ENCODE peak calls at places on chromosomes 13 and 19, in four cellular contexts. N, Z, Y and B are unnamed samples. For H3K4me1 and H3F3A, the result is how much of the 10 kb centered on the place peaks cover.

GRCh38 chr19:2145831-2146241 is 5.5 kb downstream of the AP3D1 start:
- DNase-seq in Y (no peak), Z (peak), N (no peak), B (no peak)

GRCh38 chr13:78660130-78660857 is 1.3 kb upstream of the OBI1 start:
- DNase-seq in Z (no peak), N (no peak), Y (peak), B (no peak)

GRCh38 chr19:45814851-45815481 is at the start of gene RSPH6A:
- DNase-seq in Z (no peak), N (no peak), Y (peak), B (no peak)

GRCh38 chr13:34533941-34534340 is 408.1 kb upstream of the NBEA start:
- DNase-seq in Z (no peak), N (no peak), Y (no peak), B (no peak)

GRCh38 chr19:45254044-45254531 is 3.0 kb downstream of the MARK4 start:
- DNase-seq in Y (peak), N (no peak), Z (peak), B (no peak)

GRCh38 chr19:45800009-45800553 is 7.4 kb upstream of the DMWD start:
- DNase-seq in Y (no peak), Z (peak), N (no peak), B (peak)

GRCh38 chr13:65854431-65854830 is 1375.7 kb downstream of the PCDH9 start:
- DNase-seq in Y (no peak), Z (no peak), N (no peak), B (no peak)

GRCh38 chr19:869245-870177 is 10.0 kb downstream of the CFD start:
- DNase-seq in N (peak), Y (no peak), Z (peak), B (peak)

GRCh38 chr13:110592670-110593069 is 22.7 kb upstream of the NAXD start:
- DNase-seq in N (no peak), Y (no peak), Z (peak), B (no peak)

GRCh38 chr13:111121421-111121820 is 6.3 kb downstream of the ARHGEF7 start:
- DNase-seq in Y (no peak), Z (no peak), N (no peak), B (no peak)

GRCh38 chr13:29428310-29428991 is 167.0 kb downstream of the SLC7A1 start:
- DNase-seq in N (no peak), Y (peak), Z (peak), B (no peak)

GRCh38 chr19:45403781-45404556 is 900 bp downstream of the PPP1R13L start:
- DNase-seq in Z (peak), Y (peak), N (peak), B (peak)

GRCh38 chr13:40987606-40988280 is 31.4 kb downstream of the ELF1 start:
- DNase-seq in Y (no peak), Z (peak), N (no peak), B (no peak)

GRCh38 chr13:109672545-109672944 is 113.8 kb downstream of the IRS2 start:
- DNase-seq in Z (no peak), Y (no peak), N (no peak), B (no peak)

GRCh38 chr13:99124695-99125334 is 75.8 kb upstream of the UBAC2 start:
- DNase-seq in Y (no peak), Z (peak), N (peak), B (peak)

GRCh38 chr13:41614671-41615519 is 157.5 kb downstream of the RGCC start:
- DNase-seq in Z (peak), N (peak), Y (no peak), B (no peak)

GRCh38 chr19:7391218-7391670 is 42.5 kb downstream of the ARHGEF18 start:
- DNase-seq in Y (no peak), N (peak), Z (no peak), B (peak)

GRCh38 chr13:90526711-90527110 is 820.8 kb upstream of the MIR17HG start:
- DNase-seq in Z (no peak), N (no peak), Y (no peak), B (no peak)

GRCh38 chr13:108494991-108495661 is 134.3 kb upstream of the MYO16 start:
- DNase-seq in N (no peak), Y (peak), Z (no peak), B (no peak)

GRCh38 chr19:10295847-10296591 is 6.3 kb downstream of the ICAM5 start:
- DNase-seq in Z (peak), Y (peak), N (no peak), B (no peak)

GRCh38 chr13:38641164-38641948 is 45.5 kb upstream of the FREM2 start:
- DNase-seq in Y (peak), Z (peak), N (peak), B (no peak)

GRCh38 chr13:20525601-20526544 is at the start of gene CRYL1:
- DNase-seq in Y (peak), N (peak), Z (peak), B (peak)

GRCh38 chr13:112733661-112734379 is 44.0 kb downstream of the ATP11A start:
- DNase-seq in Z (no peak), N (no peak), Y (peak), B (no peak)

GRCh38 chr19:19275166-19275565 is 2.1 kb upstream of the TM6SF2 start:
- DNase-seq in N (no peak), Y (no peak), Z (no peak), B (no peak)

GRCh38 chr13:22428188-22428828 is 752.5 kb upstream of the SGCG start:
- DNase-seq in N (no peak), Z (no peak), Y (no peak), B (no peak)

GRCh38 chr19:16368385-16369305 is 44.0 kb downstream of the KLF2 start:
- DNase-seq in Z (no peak), N (no peak), Y (no peak), B (no peak)

GRCh38 chr19:33796164-33797100 is at the start of gene KCTD15:
- DNase-seq in Z (peak), N (peak), Y (peak), B (peak)

GRCh38 chr19:4717966-4718701 is 5.5 kb downstream of the DPP9 start:
- DNase-seq in N (no peak), Y (no peak), Z (no peak), B (no peak)
- H3K4me1 ChIP-seq in N (half or more), Y (under half), Z (under half), B (under half)

GRCh38 chr19:29527500-29528328 is 1.9 kb downstream of the VSTM2B start:
- DNase-seq in Y (peak), N (no peak), Z (no peak), B (no peak)
- H3K4me3 ChIP-seq in Y (peak), N (no peak), Z (peak), B (no peak)

GRCh38 chr13:104024416-104025170 is 958.4 kb upstream of the SLC10A2 start:
- DNase-seq in Z (no peak), N (no peak), Y (no peak), B (no peak)
- H3F3A ChIP-seq in Z (under half), N (under half), Y (under half), B (under half)

DNA sequence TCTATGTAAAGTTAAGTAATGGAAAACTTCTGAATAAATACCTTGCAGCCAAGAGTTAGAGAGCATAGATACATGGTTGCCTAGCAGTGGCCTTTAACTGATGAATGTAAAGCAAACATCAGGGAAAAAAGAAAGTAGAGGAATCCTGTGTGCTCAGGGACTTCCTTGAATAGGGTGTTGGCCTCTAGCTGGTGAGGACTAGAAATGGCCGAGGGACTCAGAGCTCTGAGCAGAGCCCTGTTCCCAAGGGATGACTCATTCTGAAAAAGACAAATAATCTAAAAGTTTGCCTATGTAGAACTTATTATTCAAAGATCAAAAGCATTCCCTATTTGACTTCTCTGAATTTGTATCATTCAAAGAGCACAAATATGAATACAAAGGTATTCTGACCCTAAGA is 135.7 kb downstream of the MIPEP start:
- DNase-seq in N (peak), Y (peak), Z (peak), B (peak)
- H3K4me1 ChIP-seq in N (half or more), Y (under half), Z (under half), B (under half)

GRCh38 chr13:35891973-35892441 is 239.2 kb downstream of the DCLK1 start:
- DNase-seq in N (peak), Z (peak), Y (no peak), B (peak)

GRCh38 chr13:35888327-35888940 is 242.7 kb downstream of the DCLK1 start:
- DNase-seq in Z (no peak), N (peak), Y (no peak), B (no peak)

GRCh38 chr13:35889560-35889959 is 241.6 kb downstream of the DCLK1 start:
- DNase-seq in N (peak), Z (peak), Y (no peak), B (no peak)

GRCh38 chr13:35892837-35893814 is 238.1 kb downstream of the DCLK1 start:
- DNase-seq in Z (no peak), Y (no peak), N (no peak), B (no peak)

DNA sequence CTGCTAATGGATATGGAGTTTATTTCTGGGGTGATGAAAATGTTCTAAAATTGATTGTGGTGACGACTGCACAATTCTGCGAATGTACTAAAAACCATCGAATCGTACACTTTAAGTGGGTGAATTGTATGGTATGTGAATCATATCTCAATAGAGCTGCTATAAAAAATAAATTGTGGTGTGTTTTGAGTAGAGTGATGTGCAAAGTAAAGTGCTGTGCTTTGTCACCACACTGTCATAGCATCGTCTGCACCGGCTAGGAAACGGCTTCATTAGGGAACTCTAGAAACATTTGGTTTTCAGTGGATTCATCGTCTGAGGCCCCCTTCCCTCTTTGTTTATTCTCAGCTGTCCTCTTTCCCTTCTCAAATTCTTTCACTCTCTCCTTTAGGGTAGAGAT is 239.7 kb downstream of the DCLK1 start:
- DNase-seq in N (no peak), Z (peak), Y (no peak), B (no peak)
- H3K4me3 ChIP-seq in N (peak), Z (no peak), Y (no peak), B (no peak)